ENCODE peak calls at places on chromosome 4, in four cellular contexts. O, A, K and L are unnamed samples.

GRCh38 chr4:114015444-114015899 is 36.0 kb upstream of the ARSJ start:
- DNase-seq in O (no peak), A (no peak), K (peak; percentile 12), L (no peak)

GRCh38 chr4:97317691-97318090 is 825.6 kb downstream of the STPG2 start:
- DNase-seq in O (no peak), A (no peak), K (no peak), L (no peak)

GRCh38 chr4:141215972-141216761 is 4.5 kb upstream of the ZNF330 start:
- DNase-seq in O (no peak), A (no peak), K (no peak), L (no peak)

GRCh38 chr4:52250124-52250523 is 199.0 kb downstream of the SPATA18 start:
- DNase-seq in O (no peak), A (no peak), K (no peak), L (no peak)

GRCh38 chr4:74378573-74378972 is 13.6 kb downstream of the EREG start:
- DNase-seq in O (no peak), A (no peak), K (no peak), L (no peak)

GRCh38 chr4:169770411-169770810 is 12.7 kb upstream of the HPF1 start:
- DNase-seq in O (no peak), A (no peak), K (no peak), L (no peak)

GRCh38 chr4:77636902-77637301 is 31.3 kb downstream of the CXCL13 start:
- DNase-seq in O (no peak), A (no peak), K (no peak), L (peak; percentile 35)

GRCh38 chr4:145216532-145216931 is 36.1 kb upstream of the OTUD4 start:
- DNase-seq in O (no peak), A (no peak), K (peak; percentile 13), L (peak; percentile 40)

GRCh38 chr4:30720656-30721352 is 635 bp downstream of the PCDH7 start:
- DNase-seq in O (no peak), A (no peak), K (peak; percentile 55), L (no peak)

GRCh38 chr4:40300371-40301162 is 34.6 kb upstream of the CHRNA9 start:
- DNase-seq in O (no peak), A (no peak), K (no peak), L (no peak)

GRCh38 chr4:3746701-3747581 is 19.2 kb upstream of the ADRA2C start:
- DNase-seq in O (no peak), A (no peak), K (no peak), L (peak; percentile 83)

GRCh38 chr4:142021761-142022160 is 385.4 kb downstream of the IL15 start:
- DNase-seq in O (no peak), A (no peak), K (no peak), L (no peak)

GRCh38 chr4:160848901-160849735 is 1314.7 kb downstream of the FSTL5 start:
- DNase-seq in O (no peak), A (no peak), K (no peak), L (no peak)

GRCh38 chr4:81106150-81106549 is 75.6 kb downstream of the BMP3 start:
- DNase-seq in O (no peak), A (no peak), K (no peak), L (no peak)

GRCh38 chr4:112318239-112319142 is 21.3 kb downstream of the ALPK1 start:
- DNase-seq in O (no peak), A (peak; percentile 70), K (no peak), L (no peak)

GRCh38 chr4:127623755-127624087 is 9.0 kb upstream of the INTU start:
- DNase-seq in O (no peak), A (no peak), K (no peak), L (no peak)

GRCh38 chr4:38948551-38948950 is 80.9 kb downstream of the FAM114A1 start:
- DNase-seq in O (no peak), A (no peak), K (no peak), L (peak; percentile 18)

GRCh38 chr4:107512549-107512948 is 207.5 kb downstream of the PAPSS1 start:
- DNase-seq in O (no peak), A (no peak), K (no peak), L (no peak)

GRCh38 chr4:58776627-58777026 is 1666.4 kb upstream of the IGFBP7 start:
- DNase-seq in O (no peak), A (no peak), K (no peak), L (no peak)

GRCh38 chr4:27248829-27249228 is 388.2 kb downstream of the STIM2 start:
- DNase-seq in O (no peak), A (no peak), K (no peak), L (no peak)

GRCh38 chr4:148061139-148061476 is 329.2 kb downstream of the ARHGAP10 start:
- DNase-seq in O (no peak), A (no peak), K (no peak), L (no peak)

GRCh38 chr4:187602339-187603092 is 393.1 kb upstream of the ZFP42 start:
- DNase-seq in O (no peak), A (no peak), K (no peak), L (no peak)

DNA sequence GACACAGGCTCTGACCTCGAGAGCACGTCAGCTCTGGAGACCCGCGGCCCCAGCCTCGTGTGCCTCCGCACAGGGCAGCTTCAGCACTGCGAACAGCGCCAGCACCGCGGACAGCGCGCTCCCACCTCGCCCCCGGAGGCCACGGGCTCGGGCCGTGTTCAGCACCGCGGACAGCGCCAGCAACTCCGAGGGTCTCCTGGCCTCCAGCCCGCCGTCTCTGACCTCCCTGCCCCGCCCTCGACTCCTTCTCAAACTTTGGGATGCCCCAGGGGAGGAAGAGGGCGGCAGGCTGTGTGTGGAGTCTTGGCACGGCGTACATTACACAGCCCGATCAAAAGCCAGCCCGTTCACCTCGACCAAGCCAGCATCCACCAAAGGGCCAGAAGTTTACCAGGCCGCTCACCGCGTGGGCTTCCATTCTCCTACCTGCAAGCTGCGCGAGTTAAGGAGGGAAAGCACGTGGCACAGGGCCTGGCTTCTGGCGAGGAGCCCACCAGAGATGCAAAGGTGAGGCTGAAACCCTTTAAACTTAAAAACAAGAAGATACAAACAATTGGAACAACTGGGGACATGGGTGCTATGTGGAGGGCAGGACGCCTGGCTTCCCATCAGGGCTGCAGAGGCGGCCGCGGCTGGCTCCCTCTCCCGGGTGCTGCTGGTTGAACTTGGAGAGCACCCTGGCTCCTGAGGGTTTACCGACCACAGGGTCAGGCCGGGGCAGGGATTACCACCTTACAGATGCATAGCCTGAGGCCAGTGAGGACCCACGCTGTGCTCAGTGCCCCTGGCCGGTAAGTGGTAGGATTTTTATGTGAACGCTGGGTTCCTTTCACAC is 4.5 kb upstream of the NKX1-1 start:
- DNase-seq in O (peak; percentile 47), A (no peak), K (peak; percentile 48), L (peak; percentile 78)
- TF ChIP-seq JUND in O (no peak), A (no peak), K (no peak), L (no peak)

GRCh38 chr4:8270912-8271815 is 1.6 kb downstream of the HTRA3 start:
- DNase-seq in O (no peak), A (no peak), K (no peak), L (no peak)
- TF ChIP-seq JUND in O (no peak), A (no peak), K (no peak), L (no peak)

GRCh38 chr4:87353592-87353991 is 30.9 kb upstream of the HSD17B13 start:
- DNase-seq in O (peak; percentile 13), A (peak; percentile 13), K (peak; percentile 17), L (peak; percentile 68)
- TF ChIP-seq JUND in O (no peak), A (no peak), K (no peak), L (no peak)

GRCh38 chr4:151537726-151538125 is 128.8 kb downstream of the FHIP1A start:
- DNase-seq in O (no peak), A (no peak), K (no peak), L (no peak)

GRCh38 chr4:151538963-151539362 is 130.0 kb downstream of the FHIP1A start:
- DNase-seq in O (no peak), A (no peak), K (no peak), L (no peak)

GRCh38 chr4:151541438-151542071 is 132.6 kb downstream of the FHIP1A start:
- DNase-seq in O (no peak), A (no peak), K (peak; percentile 54), L (no peak)

DNA sequence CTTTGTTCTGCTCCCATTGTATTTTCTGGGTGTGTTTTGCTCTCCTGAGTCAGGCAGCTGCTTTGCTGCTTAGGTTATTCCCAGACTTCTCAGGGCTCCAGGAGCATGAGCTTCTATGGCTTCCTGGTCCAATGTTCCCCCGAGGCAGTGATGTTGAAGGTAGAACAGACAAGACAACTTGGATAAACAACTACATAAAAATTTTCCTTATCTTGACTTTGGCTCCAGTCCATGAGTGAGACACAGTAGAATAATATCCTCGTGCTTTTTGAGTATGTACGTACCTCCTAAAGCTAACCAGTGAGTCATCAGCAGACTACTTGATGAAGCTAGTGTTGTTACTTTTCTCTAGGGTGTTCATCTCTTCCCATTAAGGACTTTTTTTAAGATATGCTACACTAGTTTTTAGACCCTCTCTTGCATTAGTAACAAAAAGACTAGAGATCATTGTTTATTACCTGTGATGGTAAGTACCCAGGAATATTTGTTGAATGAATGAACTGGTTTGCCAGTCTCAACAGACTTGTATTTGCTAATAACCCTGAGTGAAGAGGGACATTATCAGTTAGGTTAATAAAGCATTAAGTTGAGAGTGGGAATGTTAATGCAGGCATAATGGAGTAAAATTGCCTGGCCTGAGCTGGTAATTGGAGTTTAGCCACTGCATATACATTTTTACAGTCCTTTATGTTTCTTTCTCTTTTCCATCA is 131.9 kb downstream of the FHIP1A start:
- DNase-seq in O (no peak), A (no peak), K (peak; percentile 37), L (peak; percentile 28)
- TF ChIP-seq JUND in O (no peak), A (no peak), K (peak; percentile 82), L (no peak)

DNA sequence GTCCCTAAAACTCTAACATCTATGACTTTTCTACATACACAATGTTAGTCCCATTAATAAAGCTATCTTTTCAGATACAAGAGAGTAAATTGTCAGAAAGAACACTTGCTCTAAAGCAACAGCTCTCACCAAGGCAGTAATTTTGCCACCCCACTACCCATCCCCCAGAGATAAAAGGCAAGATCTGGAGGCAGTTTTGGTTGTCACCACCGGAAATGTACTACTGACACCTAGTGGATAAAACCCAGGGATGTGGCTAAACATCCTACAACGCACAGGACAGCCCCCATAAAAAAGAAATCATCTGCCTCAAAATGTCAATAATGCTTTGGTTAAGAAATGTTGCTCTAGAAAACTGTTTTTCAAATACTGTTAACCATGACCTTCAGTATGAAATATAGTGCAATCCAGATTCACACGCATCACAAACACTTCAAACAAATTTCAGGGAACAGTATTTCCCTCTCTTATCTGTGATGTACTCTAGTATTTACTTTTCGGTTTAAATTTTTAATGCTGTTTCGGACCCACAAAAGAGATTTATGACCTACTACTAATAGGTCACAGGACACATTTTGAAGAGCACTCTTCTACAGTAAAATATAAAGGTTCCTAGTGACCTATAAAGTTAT is 5.1 kb downstream of the FBXL5 start:
- DNase-seq in O (no peak), A (peak; percentile 45), K (peak; percentile 52), L (peak; percentile 54)
- TF ChIP-seq JUND in O (no peak), A (no peak), K (no peak), L (no peak)

DNA sequence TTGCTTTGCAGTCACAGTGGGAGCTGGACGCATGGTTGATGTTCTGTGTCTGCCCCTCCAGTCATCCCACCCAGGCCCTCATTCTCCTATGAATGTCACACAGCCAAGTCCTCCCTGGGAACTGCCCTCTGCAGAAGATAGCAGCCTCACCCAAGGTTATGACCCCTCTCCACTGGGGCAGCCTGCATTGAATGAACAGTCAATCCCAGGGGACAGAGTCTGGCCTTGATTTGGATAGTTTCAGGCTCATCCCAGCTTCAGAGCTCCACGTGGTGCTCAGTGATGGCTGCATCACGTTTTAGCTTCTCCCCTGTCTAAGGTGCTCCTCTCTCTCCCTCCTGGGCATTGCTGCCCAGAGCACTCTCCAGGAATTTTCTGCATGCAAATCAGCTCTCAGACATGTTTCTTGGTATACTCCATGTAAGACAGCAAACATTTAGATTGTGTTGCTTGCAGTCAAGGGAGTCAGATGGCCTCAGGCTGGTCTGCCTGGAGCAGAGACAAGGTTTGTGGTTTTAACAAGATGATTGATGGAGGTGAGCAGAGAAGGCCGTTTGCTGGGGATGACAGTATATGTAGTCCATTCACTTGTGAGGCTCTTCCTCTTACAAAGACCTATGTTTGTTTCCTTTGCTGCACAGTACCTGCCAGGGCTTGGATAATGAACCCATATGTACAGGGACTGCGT is 56.1 kb upstream of the MSX1 start:
- DNase-seq in O (no peak), A (no peak), K (no peak), L (no peak)
- TF ChIP-seq JUND in O (no peak), A (no peak), K (no peak), L (no peak)

GRCh38 chr4:36651253-36651652 is 369.8 kb downstream of the DTHD1 start:
- DNase-seq in O (no peak), A (peak; percentile 79), K (no peak), L (no peak)
- TF ChIP-seq JUND in O (no peak), A (peak; percentile 73), K (no peak), L (no peak)